ENCODE peak calls at places on chromosomes 13 and 19, in eight cellular contexts. One of them, this sample, is unnamed.
A peak's percentile ranks its signal among the peaks of the same experiment; 100 is the strongest.

GRCh38 chr13:45299194-45299593 is 41.8 kb downstream of the TPT1 start:
- DNase-seq in iPS DF 6.9: no peak
- DNase-seq in fibroblast of lung: peak; percentile 38
- DNase-seq in neuronal stem cell: no peak
- DNase-seq in IMR-90: peak; percentile 45
- DNase-seq in heart right ventricle: no peak
- DNase-seq in CD8-positive, alpha-beta T cell: no peak
- DNase-seq in tibial nerve: no peak
- DNase-seq in this sample: no peak

GRCh38 chr19:15418112-15418587 is 638 bp downstream of the AKAP8L start:
- DNase-seq in tibial nerve: no peak
- DNase-seq in fibroblast of lung: peak; percentile 36
- DNase-seq in neuronal stem cell: no peak
- DNase-seq in heart right ventricle: peak; percentile 37
- DNase-seq in iPS DF 6.9: no peak
- DNase-seq in IMR-90: no peak
- DNase-seq in CD8-positive, alpha-beta T cell: no peak
- DNase-seq in this sample: no peak

GRCh38 chr19:44190020-44190419 is 22.3 kb upstream of the ZNF227 start:
- DNase-seq in iPS DF 6.9: no peak
- DNase-seq in fibroblast of lung: no peak
- DNase-seq in tibial nerve: no peak
- DNase-seq in heart right ventricle: no peak
- DNase-seq in CD8-positive, alpha-beta T cell: no peak
- DNase-seq in IMR-90: no peak
- DNase-seq in neuronal stem cell: no peak
- DNase-seq in this sample: no peak

GRCh38 chr13:43799191-43799590 is 12.4 kb upstream of the ENOX1 start:
- DNase-seq in tibial nerve: no peak
- DNase-seq in CD8-positive, alpha-beta T cell: no peak
- DNase-seq in heart right ventricle: no peak
- DNase-seq in neuronal stem cell: no peak
- DNase-seq in IMR-90: peak; percentile 7
- DNase-seq in iPS DF 6.9: no peak
- DNase-seq in fibroblast of lung: no peak
- DNase-seq in this sample: no peak

GRCh38 chr19:33436360-33437345 is 63.1 kb downstream of the CEBPG start:
- DNase-seq in neuronal stem cell: no peak
- DNase-seq in heart right ventricle: no peak
- DNase-seq in fibroblast of lung: no peak
- DNase-seq in iPS DF 6.9: no peak
- DNase-seq in CD8-positive, alpha-beta T cell: no peak
- DNase-seq in IMR-90: no peak
- DNase-seq in tibial nerve: no peak
- DNase-seq in this sample: no peak

GRCh38 chr13:28582225-28582891 is 76.6 kb upstream of the POMP start:
- DNase-seq in heart right ventricle: no peak
- DNase-seq in iPS DF 6.9: no peak
- DNase-seq in neuronal stem cell: no peak
- DNase-seq in IMR-90: peak; percentile 53
- DNase-seq in fibroblast of lung: peak; percentile 32
- DNase-seq in tibial nerve: no peak
- DNase-seq in CD8-positive, alpha-beta T cell: no peak
- DNase-seq in this sample: no peak

GRCh38 chr13:41178040-41178439 is 16.3 kb downstream of the KBTBD7 start:
- DNase-seq in CD8-positive, alpha-beta T cell: no peak
- DNase-seq in iPS DF 6.9: no peak
- DNase-seq in fibroblast of lung: peak; percentile 60
- DNase-seq in neuronal stem cell: no peak
- DNase-seq in tibial nerve: no peak
- DNase-seq in heart right ventricle: no peak
- DNase-seq in IMR-90: peak; percentile 47
- DNase-seq in this sample: no peak

GRCh38 chr13:97261254-97262015 is 39.3 kb downstream of the MBNL2 start:
- DNase-seq in neuronal stem cell: no peak
- DNase-seq in heart right ventricle: no peak
- DNase-seq in iPS DF 6.9: no peak
- DNase-seq in IMR-90: no peak
- DNase-seq in fibroblast of lung: no peak
- DNase-seq in tibial nerve: no peak
- DNase-seq in CD8-positive, alpha-beta T cell: peak; percentile 35
- DNase-seq in this sample: no peak

GRCh38 chr19:8307400-8307964 is 676 bp downstream of the CD320 start:
- DNase-seq in tibial nerve: peak; percentile 7
- DNase-seq in IMR-90: no peak
- DNase-seq in neuronal stem cell: no peak
- DNase-seq in iPS DF 6.9: no peak
- DNase-seq in CD8-positive, alpha-beta T cell: no peak
- DNase-seq in fibroblast of lung: no peak
- DNase-seq in heart right ventricle: no peak
- DNase-seq in this sample: no peak

GRCh38 chr13:110448230-110448629 is 113.3 kb downstream of the RAB20 start:
- DNase-seq in CD8-positive, alpha-beta T cell: no peak
- DNase-seq in fibroblast of lung: peak; percentile 32
- DNase-seq in neuronal stem cell: no peak
- DNase-seq in IMR-90: peak; percentile 86
- DNase-seq in tibial nerve: no peak
- DNase-seq in heart right ventricle: no peak
- DNase-seq in iPS DF 6.9: no peak
- DNase-seq in this sample: no peak

GRCh38 chr19:8323781-8324185 is 2.5 kb downstream of the RPS28 start:
- DNase-seq in IMR-90: no peak
- DNase-seq in iPS DF 6.9: no peak
- DNase-seq in CD8-positive, alpha-beta T cell: no peak
- DNase-seq in fibroblast of lung: no peak
- DNase-seq in tibial nerve: no peak
- DNase-seq in heart right ventricle: no peak
- DNase-seq in neuronal stem cell: no peak
- DNase-seq in this sample: no peak

GRCh38 chr13:22210134-22210930 is 539.5 kb downstream of the FGF9 start:
- DNase-seq in IMR-90: no peak
- DNase-seq in CD8-positive, alpha-beta T cell: no peak
- DNase-seq in tibial nerve: no peak
- DNase-seq in iPS DF 6.9: no peak
- DNase-seq in fibroblast of lung: no peak
- DNase-seq in heart right ventricle: no peak
- DNase-seq in neuronal stem cell: no peak
- DNase-seq in this sample: no peak

GRCh38 chr19:40249781-40250180 is 23.3 kb upstream of the CCNP start:
- DNase-seq in heart right ventricle: no peak
- DNase-seq in tibial nerve: no peak
- DNase-seq in IMR-90: no peak
- DNase-seq in neuronal stem cell: no peak
- DNase-seq in CD8-positive, alpha-beta T cell: no peak
- DNase-seq in iPS DF 6.9: no peak
- DNase-seq in fibroblast of lung: no peak
- DNase-seq in this sample: no peak

GRCh38 chr19:41529484-41530183 is 46.3 kb upstream of the CEACAM21 start:
- DNase-seq in tibial nerve: no peak
- DNase-seq in fibroblast of lung: no peak
- DNase-seq in IMR-90: no peak
- DNase-seq in CD8-positive, alpha-beta T cell: no peak
- DNase-seq in heart right ventricle: no peak
- DNase-seq in iPS DF 6.9: no peak
- DNase-seq in neuronal stem cell: no peak
- DNase-seq in this sample: no peak

GRCh38 chr13:32383836-32384618 is 43.9 kb downstream of the N4BP2L1 start:
- DNase-seq in iPS DF 6.9: no peak
- DNase-seq in neuronal stem cell: no peak
- DNase-seq in fibroblast of lung: no peak
- DNase-seq in tibial nerve: no peak
- DNase-seq in IMR-90: no peak
- DNase-seq in heart right ventricle: no peak
- DNase-seq in CD8-positive, alpha-beta T cell: no peak
- DNase-seq in this sample: no peak

GRCh38 chr13:112926993-112927392 is 42.0 kb upstream of the MCF2L start:
- DNase-seq in iPS DF 6.9: no peak
- DNase-seq in IMR-90: no peak
- DNase-seq in CD8-positive, alpha-beta T cell: no peak
- DNase-seq in tibial nerve: no peak
- DNase-seq in neuronal stem cell: no peak
- DNase-seq in fibroblast of lung: no peak
- DNase-seq in heart right ventricle: no peak
- DNase-seq in this sample: no peak

GRCh38 chr13:112928020-112928931 is 40.7 kb upstream of the MCF2L start:
- DNase-seq in iPS DF 6.9: no peak
- DNase-seq in CD8-positive, alpha-beta T cell: no peak
- DNase-seq in fibroblast of lung: peak; percentile 10
- DNase-seq in neuronal stem cell: no peak
- DNase-seq in heart right ventricle: no peak
- DNase-seq in tibial nerve: no peak
- DNase-seq in IMR-90: no peak
- DNase-seq in this sample: no peak

GRCh38 chr13:112924365-112924764 is 44.6 kb upstream of the MCF2L start:
- DNase-seq in tibial nerve: no peak
- DNase-seq in CD8-positive, alpha-beta T cell: no peak
- DNase-seq in iPS DF 6.9: no peak
- DNase-seq in heart right ventricle: no peak
- DNase-seq in neuronal stem cell: no peak
- DNase-seq in fibroblast of lung: no peak
- DNase-seq in IMR-90: no peak
- DNase-seq in this sample: no peak

GRCh38 chr13:112926003-112926402 is 43.0 kb upstream of the MCF2L start:
- DNase-seq in neuronal stem cell: no peak
- DNase-seq in heart right ventricle: no peak
- DNase-seq in iPS DF 6.9: no peak
- DNase-seq in CD8-positive, alpha-beta T cell: no peak
- DNase-seq in IMR-90: no peak
- DNase-seq in tibial nerve: no peak
- DNase-seq in fibroblast of lung: no peak
- DNase-seq in this sample: no peak

DNA sequence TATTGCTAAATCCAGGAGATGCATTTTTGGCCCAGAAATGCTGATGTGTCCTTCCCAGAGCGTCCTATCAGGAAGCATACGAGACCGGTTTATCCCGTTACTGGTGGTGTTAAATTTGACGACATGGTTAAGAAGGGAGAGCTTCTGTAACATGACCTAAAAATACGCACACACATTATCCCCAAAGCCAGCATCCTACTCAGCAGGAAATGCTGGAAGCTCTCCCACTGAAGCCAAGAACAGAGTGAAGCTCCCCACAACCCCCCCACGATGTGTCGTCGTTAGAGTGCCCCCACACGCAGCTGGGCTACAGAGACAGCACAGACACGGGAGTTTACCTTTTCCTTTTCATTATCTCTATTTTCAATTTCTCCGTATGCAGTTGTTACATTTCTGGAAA is 45.1 kb upstream of the MCF2L start:
- DNase-seq in neuronal stem cell: no peak
- DNase-seq in IMR-90: no peak
- DNase-seq in fibroblast of lung: no peak
- DNase-seq in heart right ventricle: no peak
- DNase-seq in iPS DF 6.9: no peak
- DNase-seq in tibial nerve: no peak
- DNase-seq in CD8-positive, alpha-beta T cell: no peak
- DNase-seq in this sample: no peak
- H3K27me3 ChIP-seq in neuronal stem cell: no peaks in the 10 kb centered on the region
- H3K27me3 ChIP-seq in IMR-90: peaks cover 45% of the 10 kb centered on the region
- H3K27me3 ChIP-seq in fibroblast of lung: peaks cover 12% of the 10 kb centered on the region
- H3K27me3 ChIP-seq in heart right ventricle: peaks cover 19% of the 10 kb centered on the region
- H3K27me3 ChIP-seq in iPS DF 6.9: no peaks in the 10 kb centered on the region
- H3K27me3 ChIP-seq in tibial nerve: peaks cover 9% of the 10 kb centered on the region
- H3K27me3 ChIP-seq in CD8-positive, alpha-beta T cell: no peaks in the 10 kb centered on the region
- H3K27me3 ChIP-seq in this sample: peaks cover 6% of the 10 kb centered on the region

GRCh38 chr13:78598382-78598781 is 5.0 kb downstream of the POU4F1 start:
- DNase-seq in IMR-90: no peak
- DNase-seq in iPS DF 6.9: no peak
- DNase-seq in heart right ventricle: no peak
- DNase-seq in CD8-positive, alpha-beta T cell: no peak
- DNase-seq in tibial nerve: no peak
- DNase-seq in neuronal stem cell: no peak
- DNase-seq in fibroblast of lung: peak; percentile 14
- DNase-seq in this sample: no peak
- H3K27me3 ChIP-seq in IMR-90: peaks cover 88% of the 10 kb centered on the region
- H3K27me3 ChIP-seq in iPS DF 6.9: peaks cover 83% of the 10 kb centered on the region
- H3K27me3 ChIP-seq in heart right ventricle: peaks cover 96% of the 10 kb centered on the region
- H3K27me3 ChIP-seq in CD8-positive, alpha-beta T cell: peaks cover 88% of the 10 kb centered on the region
- H3K27me3 ChIP-seq in tibial nerve: peaks cover 95% of the 10 kb centered on the region
- H3K27me3 ChIP-seq in neuronal stem cell: peaks cover 96% of the 10 kb centered on the region
- H3K27me3 ChIP-seq in fibroblast of lung: peaks cover 91% of the 10 kb centered on the region
- H3K27me3 ChIP-seq in this sample: peaks cover 93% of the 10 kb centered on the region

DNA sequence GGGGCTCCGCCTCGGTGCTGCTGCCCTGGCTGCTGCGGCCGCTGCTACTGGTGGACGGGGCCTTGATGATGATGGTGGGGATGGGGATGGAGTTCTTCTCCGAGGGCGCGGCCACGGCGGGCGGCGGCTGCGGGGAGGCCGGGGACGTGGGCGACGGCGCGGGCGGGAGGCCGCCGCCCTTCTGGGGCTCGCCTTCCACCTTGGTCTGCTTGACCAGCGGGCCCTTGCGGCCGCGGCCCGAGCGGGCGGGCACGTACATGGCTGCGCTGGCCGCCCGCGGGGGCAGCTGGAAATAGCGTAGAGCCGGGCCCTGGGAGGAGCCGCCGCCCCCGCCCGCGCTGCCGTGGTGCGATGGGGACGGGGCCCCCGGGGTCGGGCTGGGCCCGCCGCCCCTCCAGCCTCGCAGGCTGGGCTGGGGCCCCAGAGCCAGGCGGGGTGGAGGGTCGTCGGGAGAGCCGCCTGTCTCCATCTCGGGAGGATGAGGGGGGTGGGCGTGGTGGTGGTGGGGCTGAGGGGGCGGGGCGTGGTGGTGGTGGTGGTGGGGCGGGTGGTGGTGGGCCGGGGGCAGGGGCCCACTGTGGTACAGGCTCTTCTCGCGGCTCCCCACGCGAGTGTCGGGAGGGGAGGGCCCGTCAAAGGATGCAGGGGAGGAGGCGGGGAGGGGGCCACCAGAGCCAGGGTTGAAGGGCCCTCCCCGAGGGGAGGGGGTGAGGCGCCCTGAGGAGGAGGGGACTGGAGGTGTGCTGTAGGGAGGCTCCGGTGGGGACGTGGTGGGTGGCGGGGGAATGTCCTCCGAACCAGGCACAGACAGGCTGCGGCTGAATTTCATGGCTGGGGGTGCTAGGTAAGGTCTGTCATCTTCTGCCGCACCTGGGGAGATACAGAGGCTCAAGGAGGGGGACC is 19.4 kb downstream of the C19orf81 start:
- DNase-seq in iPS DF 6.9: no peak
- DNase-seq in IMR-90: no peak
- DNase-seq in neuronal stem cell: no peak
- DNase-seq in heart right ventricle: no peak
- DNase-seq in fibroblast of lung: no peak
- DNase-seq in CD8-positive, alpha-beta T cell: no peak
- DNase-seq in tibial nerve: no peak
- DNase-seq in this sample: no peak
- H3K27me3 ChIP-seq in iPS DF 6.9: no peaks in the 10 kb centered on the region
- H3K27me3 ChIP-seq in IMR-90: peaks cover 58% of the 10 kb centered on the region
- H3K27me3 ChIP-seq in neuronal stem cell: no peaks in the 10 kb centered on the region
- H3K27me3 ChIP-seq in heart right ventricle: peaks cover 93% of the 10 kb centered on the region
- H3K27me3 ChIP-seq in fibroblast of lung: peaks cover 18% of the 10 kb centered on the region
- H3K27me3 ChIP-seq in CD8-positive, alpha-beta T cell: peaks cover 10% of the 10 kb centered on the region
- H3K27me3 ChIP-seq in tibial nerve: peaks cover 74% of the 10 kb centered on the region
- H3K27me3 ChIP-seq in this sample: no peaks in the 10 kb centered on the region

DNA sequence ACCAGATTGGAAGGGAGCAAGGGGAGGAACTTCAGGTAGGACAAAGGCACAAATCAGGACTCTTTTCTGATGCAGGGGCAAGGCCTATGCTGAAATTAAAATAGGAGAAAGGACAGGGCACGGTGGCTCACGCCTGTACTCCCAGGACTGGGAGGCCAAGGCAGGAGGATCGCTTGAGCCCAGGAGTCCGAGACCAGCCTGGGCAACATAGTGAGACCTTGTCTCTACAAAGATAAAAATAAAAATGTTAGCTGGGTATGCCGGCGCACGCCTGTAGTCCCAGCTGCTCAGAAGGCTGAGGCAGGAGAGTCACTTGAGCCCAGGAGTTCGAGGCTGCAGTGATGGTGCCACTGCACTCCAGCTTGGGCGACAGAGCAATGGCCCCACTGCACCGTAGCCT is 5.7 kb downstream of the SLC17A7 start:
- DNase-seq in CD8-positive, alpha-beta T cell: no peak
- DNase-seq in iPS DF 6.9: no peak
- DNase-seq in neuronal stem cell: no peak
- DNase-seq in tibial nerve: no peak
- DNase-seq in heart right ventricle: no peak
- DNase-seq in fibroblast of lung: no peak
- DNase-seq in IMR-90: no peak
- DNase-seq in this sample: no peak
- H3K27me3 ChIP-seq in CD8-positive, alpha-beta T cell: peaks cover 79% of the 10 kb centered on the region
- H3K27me3 ChIP-seq in iPS DF 6.9: peaks cover 25% of the 10 kb centered on the region
- H3K27me3 ChIP-seq in neuronal stem cell: peaks cover 99% of the 10 kb centered on the region
- H3K27me3 ChIP-seq in tibial nerve: peaks cover 100% of the 10 kb centered on the region
- H3K27me3 ChIP-seq in heart right ventricle: peaks cover 94% of the 10 kb centered on the region
- H3K27me3 ChIP-seq in fibroblast of lung: peaks cover 82% of the 10 kb centered on the region
- H3K27me3 ChIP-seq in IMR-90: peaks cover 98% of the 10 kb centered on the region
- H3K27me3 ChIP-seq in this sample: peaks cover 66% of the 10 kb centered on the region